ENCODE peak calls at places on chromosome 13, in four cellular contexts. I is body of pancreas, Q is aorta, E is RWPE2. S is an unnamed sample.
A peak's percentile ranks its signal among the peaks of the same experiment; 100 is the strongest.

GRCh38 chr13:109454167-109454917 is 332.0 kb downstream of the IRS2 start:
- DNase-seq in Q (peak; percentile 79), E (no peak), I (no peak), S (no peak)

GRCh38 chr13:107516517-107516916 is 698.8 kb downstream of the LIG4 start:
- DNase-seq in I (no peak), Q (no peak), E (no peak), S (no peak)

GRCh38 chr13:48316826-48317510 is 13.4 kb downstream of the RB1 start:
- DNase-seq in I (no peak), E (no peak), Q (no peak), S (no peak)

GRCh38 chr13:75813323-75813722 is 177.2 kb downstream of the LMO7 start:
- DNase-seq in E (no peak), Q (no peak), I (no peak), S (no peak)

GRCh38 chr13:31538067-31539042 is 201.0 kb upstream of the RXFP2 start:
- DNase-seq in I (peak; percentile 8), E (peak; percentile 43), Q (no peak), S (no peak)

GRCh38 chr13:94588575-94588974 is 7.4 kb downstream of the TGDS start:
- DNase-seq in E (no peak), I (no peak), Q (no peak), S (no peak)

GRCh38 chr13:33940898-33941297 is 122.9 kb downstream of the RFC3 start:
- DNase-seq in Q (no peak), I (no peak), E (no peak), S (no peak)

GRCh38 chr13:34654682-34655081 is 287.4 kb upstream of the NBEA start:
- DNase-seq in Q (no peak), E (no peak), I (no peak), S (no peak)

GRCh38 chr13:47409778-47410177 is 512.9 kb upstream of the HTR2A start:
- DNase-seq in Q (no peak), E (no peak), I (no peak), S (no peak)

GRCh38 chr13:77494226-77494625 is 41.3 kb upstream of the SCEL start:
- DNase-seq in E (no peak), Q (no peak), I (no peak), S (no peak)

DNA sequence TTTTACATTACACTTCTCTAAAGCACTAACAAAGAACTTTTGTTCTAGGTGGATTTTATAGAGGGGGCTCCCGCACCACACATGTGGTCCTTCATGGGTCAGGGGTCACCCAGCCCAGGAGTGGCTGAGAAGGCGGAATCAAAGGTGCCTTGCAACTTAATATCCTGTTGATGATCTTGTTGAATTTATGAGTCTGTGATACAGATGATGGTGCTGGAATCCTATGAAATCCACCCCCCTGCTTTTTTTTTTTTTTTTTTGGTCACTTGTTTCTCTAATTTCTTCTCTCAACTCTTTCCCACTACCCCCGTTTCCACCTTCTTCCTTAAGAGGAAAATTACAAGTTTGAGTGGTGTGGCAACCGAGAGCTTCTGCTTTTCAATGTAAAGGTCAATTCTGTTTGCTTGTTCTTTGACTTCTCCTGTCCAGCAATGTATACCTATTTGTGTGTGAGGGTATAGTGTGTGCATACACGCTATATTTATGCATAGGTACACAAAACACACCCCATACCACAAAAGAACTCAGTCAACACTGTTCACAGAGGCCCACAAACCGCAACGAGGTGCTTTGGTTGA is 4.2 kb upstream of the ZIC2 start:
- DNase-seq in I (no peak), Q (no peak), E (no peak), S (no peak)
- H3K27me3 ChIP-seq in I (peaks cover 66% of the 10 kb centered on the region), Q (peaks cover 2% of the 10 kb centered on the region), E (peaks cover 88% of the 10 kb centered on the region), S (peaks cover 67% of the 10 kb centered on the region)

GRCh38 chr13:46211116-46211515 is 612 bp upstream of the LRRC63 start:
- DNase-seq in I (no peak), E (no peak), Q (no peak), S (no peak)
- H3K4me3 ChIP-seq in I (peak overlapping the region; percentile 13), E (peak overlapping the region; percentile 31), Q (peak overlapping the region; percentile 46), S (peak overlapping the region; percentile 27)

GRCh38 chr13:27774651-27775050 is 17.6 kb upstream of the GSX1 start:
- DNase-seq in E (no peak), Q (no peak), I (no peak), S (no peak)

GRCh38 chr13:27770809-27771208 is 21.5 kb upstream of the GSX1 start:
- DNase-seq in I (peak; percentile 62), Q (no peak), E (no peak), S (no peak)

GRCh38 chr13:27775943-27776342 is 16.3 kb upstream of the GSX1 start:
- DNase-seq in I (no peak), Q (no peak), E (no peak), S (no peak)

GRCh38 chr13:27772651-27773425 is 19.4 kb upstream of the GSX1 start:
- DNase-seq in I (no peak), Q (no peak), E (no peak), S (no peak)

DNA sequence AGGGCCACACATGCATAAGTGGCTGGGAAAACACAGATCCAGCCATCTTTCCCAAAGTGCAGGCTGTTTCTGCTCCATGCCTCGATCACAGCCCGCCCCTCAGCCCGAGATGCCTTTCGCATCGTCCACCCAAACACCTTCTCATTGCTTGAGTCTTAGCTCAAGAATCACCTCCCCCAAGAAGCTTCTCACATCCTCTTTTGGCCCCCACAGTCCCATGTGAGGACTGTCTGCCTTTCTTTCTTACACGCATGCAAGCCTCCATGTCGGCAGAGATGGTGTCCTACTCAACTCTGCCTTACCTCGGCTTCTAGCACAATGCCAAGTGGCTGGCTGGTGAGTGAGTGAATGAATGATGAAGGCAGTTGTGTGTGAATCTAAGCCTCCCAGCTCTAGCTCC is 18.1 kb upstream of the GSX1 start:
- DNase-seq in E (no peak), Q (no peak), I (no peak), S (no peak)
- H3K4me1 ChIP-seq in E (no peaks in the 10 kb centered on the region), Q (no peaks in the 10 kb centered on the region), I (no peaks in the 10 kb centered on the region), S (no peaks in the 10 kb centered on the region)

GRCh38 chr13:26557393-26558073 is at the start of gene WASF3:
- DNase-seq in Q (peak; percentile 97), I (peak; percentile 96), E (peak; percentile 93), S (peak; percentile 93)

GRCh38 chr13:26555413-26555812 is 2.1 kb upstream of the WASF3 start:
- DNase-seq in I (no peak), E (no peak), Q (no peak), S (no peak)

GRCh38 chr13:26558912-26559485 is 1.5 kb downstream of the WASF3 start:
- DNase-seq in I (no peak), Q (no peak), E (no peak), S (no peak)

GRCh38 chr13:26558074-26558805 is 757 bp downstream of the WASF3 start:
- DNase-seq in I (peak; percentile 19), Q (peak; percentile 80), E (no peak), S (no peak)

DNA sequence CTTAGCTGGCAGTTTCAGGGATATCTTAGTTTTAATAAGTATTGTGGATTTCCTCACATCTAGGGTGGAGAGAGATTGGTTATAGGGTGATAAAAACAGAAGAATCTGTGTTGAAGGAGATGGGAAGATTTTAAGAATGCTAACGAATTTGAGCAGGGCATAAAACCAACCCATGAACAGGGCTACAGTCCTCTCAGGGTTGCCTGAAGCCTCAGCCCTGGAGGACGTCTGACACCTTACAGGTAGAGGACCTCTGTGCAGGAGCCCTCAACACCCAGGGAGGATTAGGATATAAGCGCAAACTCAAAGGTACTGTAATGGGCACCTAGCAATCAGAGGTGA is 461 bp upstream of the WASF3 start:
- DNase-seq in E (no peak), I (no peak), Q (no peak), S (no peak)
- H3K27me3 ChIP-seq in E (no peaks in the 10 kb centered on the region), I (no peaks in the 10 kb centered on the region), Q (no peaks in the 10 kb centered on the region), S (no peaks in the 10 kb centered on the region)

DNA sequence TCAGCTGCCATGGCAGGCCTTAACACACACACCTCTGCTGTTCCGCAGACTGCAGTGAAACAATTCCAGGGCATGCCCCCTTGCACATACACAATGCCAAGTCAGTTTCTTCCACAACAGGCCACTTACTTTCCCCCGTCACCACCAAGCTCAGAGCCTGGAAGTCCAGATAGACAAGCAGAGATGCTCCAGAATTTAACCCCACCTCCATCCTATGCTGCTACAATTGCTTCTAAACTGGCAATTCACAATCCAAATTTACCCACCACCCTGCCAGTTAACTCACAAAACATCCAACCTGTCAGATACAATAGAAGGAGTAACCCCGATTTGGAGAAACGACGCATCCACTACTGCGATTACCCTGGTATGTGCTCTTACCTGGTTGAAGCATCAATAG is 3.6 kb downstream of the KLF5 start:
- DNase-seq in Q (no peak), E (no peak), I (no peak), S (no peak)
- H3K4me3 ChIP-seq in Q (no peak overlapping the region), E (peak overlapping the region; percentile 71), I (no peak overlapping the region), S (no peak overlapping the region)

DNA sequence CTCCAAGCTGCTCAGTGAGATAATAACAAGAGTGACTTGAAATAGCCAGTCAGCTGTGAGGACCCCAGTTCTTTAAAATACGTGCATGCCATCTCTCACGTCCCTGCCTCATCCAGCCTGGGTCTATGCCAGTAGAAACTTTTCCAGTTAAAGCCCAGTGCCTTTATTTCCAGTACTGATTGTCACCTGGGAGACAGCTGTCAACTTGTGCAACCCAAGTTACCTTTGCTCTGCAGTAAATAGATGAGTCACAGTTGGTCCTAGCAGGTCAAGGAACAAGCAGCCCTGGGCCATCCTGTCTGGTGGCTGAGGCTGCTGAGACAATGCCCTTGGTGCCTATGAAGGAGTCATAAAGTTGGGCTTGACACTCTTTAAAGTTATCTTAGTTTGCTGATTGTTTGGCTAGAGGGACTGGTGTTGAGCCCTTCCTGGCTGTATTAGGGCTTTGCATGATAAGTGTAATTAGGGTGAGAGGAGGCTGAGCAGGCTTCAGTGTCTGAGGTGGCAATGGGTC is 228.7 kb downstream of the LACC1 start:
- DNase-seq in I (peak; percentile 46), E (no peak), Q (no peak), S (peak; percentile 75)
- H3K4me1 ChIP-seq in I (peaks cover 15% of the 10 kb centered on the region), E (peaks cover 14% of the 10 kb centered on the region), Q (peaks cover 6% of the 10 kb centered on the region), S (no peaks in the 10 kb centered on the region)

S was measured in right atrium auricular region.